ENCODE peak calls at places on chromosome 1, in seven cellular contexts. M is right lobe of liver, O is RWPE1, A is aorta, C is foreskin keratinocyte, D is astrocyte, B is Karpas-422. S is an unnamed sample.

GRCh38 chr1:23908453-23909341 is 4.5 kb downstream of the CNR2 start:
- DNase-seq in M (no peak), O (no peak), A (no peak), C (no peak), D (no peak), B (peak), S (no peak)

GRCh38 chr1:184300446-184300845 is 86.4 kb upstream of the C1orf21 start:
- DNase-seq in M (no peak), O (no peak), A (no peak), C (peak), D (peak), B (no peak), S (no peak)

GRCh38 chr1:225817611-225818061 is 7.7 kb downstream of the EPHX1 start:
- DNase-seq in M (peak), O (peak), A (peak), C (peak), D (peak), B (no peak), S (peak)

GRCh38 chr1:32933742-32934322 is 30.8 kb downstream of the RNF19B start:
- DNase-seq in M (no peak), O (peak), A (no peak), C (peak), D (no peak), B (no peak), S (no peak)

GRCh38 chr1:235113183-235113917 is 15.3 kb downstream of the TOMM20 start:
- DNase-seq in M (no peak), O (no peak), A (no peak), C (peak), D (no peak), B (no peak), S (no peak)

GRCh38 chr1:26164036-26164927 is 4.5 kb downstream of the C1orf232 start:
- DNase-seq in M (peak), O (no peak), A (peak), C (no peak), D (no peak), B (no peak), S (no peak)

GRCh38 chr1:24754229-24754628 is 9.0 kb downstream of the CLIC4 start:
- DNase-seq in M (no peak), O (no peak), A (no peak), C (no peak), D (peak), B (no peak), S (no peak)

GRCh38 chr1:89065077-89065868 is at the start of gene GBP1:
- DNase-seq in M (no peak), O (peak), A (no peak), C (peak), D (peak), B (no peak), S (no peak)

GRCh38 chr1:113021430-113022085 is 51.4 kb upstream of the LRIG2 start:
- DNase-seq in M (no peak), O (peak), A (no peak), C (peak), D (no peak), B (peak), S (no peak)

GRCh38 chr1:32881291-32881690 is 5.0 kb upstream of the HPCA start:
- DNase-seq in M (no peak), O (no peak), A (peak), C (no peak), D (no peak), B (no peak), S (no peak)

GRCh38 chr1:1082239-1083180 is 8.4 kb upstream of the RNF223 start:
- DNase-seq in M (peak), O (no peak), A (peak), C (no peak), D (no peak), B (no peak), S (no peak)

DNA sequence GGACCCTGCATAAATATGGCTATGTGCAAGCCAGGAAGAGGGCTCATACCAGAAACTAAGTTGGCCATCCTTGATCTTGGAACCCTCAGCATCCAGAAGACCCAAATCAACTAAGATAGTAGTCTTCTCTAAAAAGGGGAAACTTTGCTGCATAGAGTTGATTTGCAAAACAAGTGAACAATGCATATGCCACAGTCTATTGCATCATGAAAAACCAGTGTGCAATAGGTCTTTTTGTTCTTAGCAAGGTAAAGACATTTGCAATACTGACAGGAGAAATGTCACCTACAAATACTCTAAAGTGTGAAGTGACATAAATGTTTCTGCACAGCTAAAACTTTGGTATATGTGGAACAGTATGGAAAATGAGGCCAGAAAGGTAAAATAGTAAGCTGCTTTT is 2.0 kb upstream of the IFI16 start:
- DNase-seq in M (no peak), O (no peak), A (no peak), C (no peak), D (no peak), B (no peak), S (no peak)
- H3K27ac ChIP-seq in M (no peak), O (no peak), A (no peak), C (no peak), D (no peak), B (no peak), S (no peak)

GRCh38 chr1:223711173-223711572 is 1.2 kb upstream of the CAPN2 start:
- DNase-seq in M (no peak), O (no peak), A (no peak), C (no peak), D (no peak), B (no peak), S (no peak)
- H3K27ac ChIP-seq in M (no peak), O (no peak), A (no peak), C (no peak), D (no peak), B (no peak), S (no peak)

DNA sequence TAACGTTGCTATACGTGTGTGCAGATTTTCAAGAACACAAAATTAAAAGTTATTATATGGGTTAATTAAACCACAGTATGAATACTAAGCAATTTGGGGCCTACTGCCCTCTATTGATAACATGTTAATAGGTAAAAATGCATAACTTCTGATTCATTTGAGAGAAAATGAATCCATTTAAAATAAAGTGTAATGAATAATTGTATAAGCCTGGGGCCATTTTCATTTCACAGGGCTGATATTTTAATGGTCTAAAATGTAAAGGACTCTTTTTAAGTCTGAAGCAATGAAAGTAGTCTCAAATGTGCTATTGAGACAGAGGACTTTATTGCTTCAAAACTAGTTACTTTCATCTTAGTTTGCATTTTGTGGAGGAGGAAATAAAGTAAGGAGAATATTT is 155.4 kb downstream of the TLR5 start:
- DNase-seq in M (no peak), O (no peak), A (no peak), C (no peak), D (no peak), B (no peak), S (no peak)
- H3K27ac ChIP-seq in M (no peak), O (no peak), A (no peak), C (no peak), D (no peak), B (no peak), S (no peak)

DNA sequence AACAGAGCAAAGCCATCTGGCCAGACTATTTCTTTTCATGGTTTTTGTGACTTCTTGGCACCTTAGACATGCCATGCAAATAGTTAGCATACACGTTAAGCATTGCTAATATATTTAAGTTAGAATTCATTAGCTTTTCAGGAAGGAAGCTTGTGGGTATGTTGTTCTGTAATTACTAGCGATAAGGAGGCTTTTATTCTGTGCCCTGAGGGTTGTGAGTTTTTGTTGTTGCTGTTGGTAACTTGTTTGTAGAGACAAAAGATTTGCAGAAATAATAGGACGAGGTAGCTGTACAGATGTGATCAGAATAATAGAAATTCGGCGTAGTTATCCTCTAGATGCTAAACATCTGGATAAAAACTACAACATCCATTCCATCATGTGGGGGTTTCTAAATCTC is 305.3 kb downstream of the TM2D1 start:
- DNase-seq in M (no peak), O (no peak), A (no peak), C (no peak), D (no peak), B (no peak), S (no peak)
- H3K27ac ChIP-seq in M (no peak), O (no peak), A (no peak), C (no peak), D (no peak), B (no peak), S (no peak)

S was measured in substantia nigra.